ENCODE peak calls at places on chromosomes 7 and 10, in seven cellular contexts. V is cardiac fibroblast; C is activated CD8-positive, alpha-beta memory T cell treated with anti-CD3 and anti-CD28 coated beads, Interleukin-2, amount 50 U/mL, for 48 hours; A is amniotic stem cell; H is activated T-cell treated with anti-CD3 and anti-CD28 coated beads for 4 hours; Q is colonic mucosa; M is NCI-H1092. G is an unnamed sample.
A peak's percentile ranks its signal among the peaks of the same experiment; 100 is the strongest.

GRCh38 chr7:35036361-35037171 is 719 bp downstream of the DPY19L1 start:
- DNase-seq in V (peak; percentile 68), C (peak; percentile 69), A (no peak), H (peak; percentile 4), Q (peak; percentile 58), M (peak; percentile 53), G (peak; percentile 59)

GRCh38 chr7:94252971-94253370 is 141.7 kb upstream of the COL1A2 start:
- DNase-seq in V (no peak), C (no peak), A (no peak), H (no peak), Q (no peak), M (no peak), G (no peak)

GRCh38 chr7:23232966-23233365 is 13.6 kb upstream of the GPNMB start:
- DNase-seq in V (no peak), C (no peak), A (no peak), H (no peak), Q (no peak), M (no peak), G (no peak)

GRCh38 chr10:97731346-97732051 is 5.4 kb upstream of the ZFYVE27 start:
- DNase-seq in V (peak; percentile 86), C (no peak), A (peak; percentile 58), H (peak; percentile 47), Q (peak; percentile 84), M (peak; percentile 25), G (peak; percentile 79)

GRCh38 chr10:54796876-54797275 is 4.2 kb downstream of the PCDH15 start:
- DNase-seq in V (no peak), C (no peak), A (no peak), H (no peak), Q (no peak), M (no peak), G (no peak)

GRCh38 chr7:131945313-131945831 is 388.9 kb upstream of the PODXL start:
- DNase-seq in V (peak; percentile 34), C (peak; percentile 80), A (peak; percentile 8), H (no peak), Q (peak; percentile 49), M (peak; percentile 64), G (peak; percentile 12)

GRCh38 chr7:138875794-138876193 is 77.8 kb upstream of the ATP6V0A4 start:
- DNase-seq in V (peak; percentile 78), C (peak; percentile 63), A (peak; percentile 24), H (peak; percentile 51), Q (no peak), M (no peak), G (peak; percentile 87)

GRCh38 chr7:22356010-22356854 is 722 bp downstream of the RAPGEF5 start:
- DNase-seq in V (no peak), C (no peak), A (no peak), H (no peak), Q (peak; percentile 63), M (no peak), G (no peak)

GRCh38 chr10:50625663-50626062 is 1.9 kb upstream of the SGMS1 start:
- DNase-seq in V (no peak), C (no peak), A (no peak), H (no peak), Q (peak; percentile 36), M (no peak), G (peak; percentile 12)

GRCh38 chr10:71578069-71578468 is 141.5 kb downstream of the C10orf105 start:
- DNase-seq in V (no peak), C (no peak), A (no peak), H (no peak), Q (no peak), M (no peak), G (no peak)

G was measured in fibroblast of mammary gland.